ENCODE peak calls at places on chromosomes 4 and X, in four cellular contexts. Y is HCT116, I is K562, W is HepG2. T is an unnamed sample.

GRCh38 chrX:47097018-47097417 is 18.8 kb downstream of the RGN start:
- DNase-seq in Y (no peak), W (no peak), I (no peak), T (no peak)

GRCh38 chr4:113450681-113451080 is 310.9 kb downstream of the CAMK2D start:
- DNase-seq in Y (no peak), W (no peak), I (no peak), T (no peak)

GRCh38 chr4:97987019-97987648 is 156.1 kb downstream of the STPG2 start:
- DNase-seq in W (peak; percentile 4), I (no peak), Y (peak; percentile 44), T (no peak)

GRCh38 chr4:119026662-119027444 is 108.8 kb upstream of the MYOZ2 start:
- DNase-seq in I (no peak), W (no peak), Y (no peak), T (no peak)

GRCh38 chr4:12636191-12636590 is 847.9 kb downstream of the RAB28 start:
- DNase-seq in W (no peak), Y (no peak), I (no peak), T (no peak)

GRCh38 chr4:184598753-184599491 is 50.3 kb downstream of the CASP3 start:
- DNase-seq in Y (no peak), I (no peak), W (no peak), T (no peak)

GRCh38 chr4:189974056-189974455 is 33.4 kb downstream of the FRG1 start:
- DNase-seq in Y (peak; percentile 38), I (peak; percentile 28), W (peak; percentile 15), T (no peak)

GRCh38 chr4:25489221-25489797 is 112.2 kb downstream of the ANAPC4 start:
- DNase-seq in Y (no peak), W (no peak), I (no peak), T (no peak)

GRCh38 chr4:55866973-55867574 is 13.6 kb downstream of the EXOC1 start:
- DNase-seq in I (peak; percentile 35), Y (peak; percentile 51), W (peak; percentile 65), T (no peak)

GRCh38 chrX:132353430-132353829 is 134.2 kb upstream of the RAP2C start:
- DNase-seq in Y (no peak), W (no peak), I (no peak), T (no peak)

GRCh38 chrX:10125248-10125615 is 31.5 kb upstream of the CLCN4 start:
- DNase-seq in W (no peak), I (no peak), Y (no peak), T (no peak)
- TF ChIP-seq POLR2AphosphoS5 in W (no peak), I (no peak), Y (no peak), T (no peak)

DNA sequence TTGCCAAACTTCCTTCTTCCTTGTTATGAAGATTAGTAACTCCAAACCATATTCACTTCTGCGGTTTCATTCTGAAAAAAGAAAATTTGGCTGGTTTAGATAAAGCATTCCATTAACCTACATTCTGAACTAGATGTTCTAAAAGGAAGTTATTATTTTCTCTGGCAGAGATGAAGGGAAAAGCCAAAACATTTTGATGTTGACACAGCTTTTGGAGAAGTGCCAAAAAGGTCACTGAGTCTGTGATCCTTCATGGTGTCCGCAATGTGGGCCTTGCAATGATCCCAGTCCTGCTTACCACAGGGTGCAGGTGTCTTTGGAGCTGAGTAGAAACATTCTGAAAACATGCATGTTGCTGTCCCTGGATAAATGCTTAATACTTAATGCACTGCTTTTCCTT is 36.0 kb downstream of the CXCL8 start:
- DNase-seq in W (peak; percentile 16), Y (no peak), I (no peak), T (peak; percentile 2)
- TF ChIP-seq TCF7L2 in W (no peak), Y (no peak), I (no peak), T (peak; percentile 48)

GRCh38 chr4:122921971-122922876 is at the start of gene NUDT6:
- DNase-seq in Y (no peak), W (peak; percentile 51), I (peak; percentile 67), T (no peak)
- TF ChIP-seq POLR2AphosphoS5 in Y (peak; percentile 80), W (peak; percentile 71), I (no peak), T (peak; percentile 32)

DNA sequence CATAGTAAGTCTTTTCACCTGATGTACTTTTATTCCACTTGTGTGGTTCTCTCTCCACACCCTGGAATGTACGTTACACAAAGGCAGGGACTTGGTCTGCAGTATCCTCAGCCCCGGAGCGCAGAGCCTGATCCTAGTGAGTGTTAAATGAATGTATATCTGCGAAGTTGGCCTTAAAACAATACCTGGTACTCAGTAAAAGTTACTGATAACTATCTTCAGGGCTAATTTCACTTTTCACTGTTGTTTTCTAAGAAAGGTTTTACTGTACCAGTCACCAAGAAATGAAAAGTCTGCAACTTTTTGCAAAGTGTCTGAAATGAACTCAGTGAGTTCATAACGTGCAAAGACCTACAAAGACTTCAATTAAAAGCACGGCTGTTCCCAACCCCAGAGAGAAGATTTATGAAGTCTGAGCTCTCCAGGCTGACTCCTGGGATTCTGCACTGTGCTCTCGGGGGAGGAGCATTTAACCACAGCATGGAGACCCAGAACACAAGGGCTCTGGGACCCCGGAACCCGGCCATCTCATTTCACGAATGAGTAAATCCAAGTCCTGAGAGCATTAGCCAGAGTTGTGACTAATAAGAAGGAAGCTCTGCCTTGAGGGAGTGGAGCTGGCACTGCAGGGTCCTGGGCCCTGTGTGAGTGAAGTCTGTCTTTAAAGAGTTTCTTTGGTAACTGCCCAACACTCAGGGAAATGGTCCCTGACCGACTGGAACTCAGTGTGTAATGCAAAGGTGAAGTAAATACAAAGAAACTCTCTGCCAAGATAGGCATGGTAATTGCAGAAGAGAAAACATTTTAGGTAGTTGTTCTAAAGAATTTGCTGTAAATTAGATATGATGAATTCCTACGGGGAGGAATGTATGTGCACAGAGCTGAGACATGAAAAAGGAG is 165.8 kb downstream of the NSUN7 start:
- DNase-seq in I (no peak), Y (no peak), W (no peak), T (no peak)
- TF ChIP-seq TCF7L2 in I (no peak), Y (no peak), W (no peak), T (no peak)

DNA sequence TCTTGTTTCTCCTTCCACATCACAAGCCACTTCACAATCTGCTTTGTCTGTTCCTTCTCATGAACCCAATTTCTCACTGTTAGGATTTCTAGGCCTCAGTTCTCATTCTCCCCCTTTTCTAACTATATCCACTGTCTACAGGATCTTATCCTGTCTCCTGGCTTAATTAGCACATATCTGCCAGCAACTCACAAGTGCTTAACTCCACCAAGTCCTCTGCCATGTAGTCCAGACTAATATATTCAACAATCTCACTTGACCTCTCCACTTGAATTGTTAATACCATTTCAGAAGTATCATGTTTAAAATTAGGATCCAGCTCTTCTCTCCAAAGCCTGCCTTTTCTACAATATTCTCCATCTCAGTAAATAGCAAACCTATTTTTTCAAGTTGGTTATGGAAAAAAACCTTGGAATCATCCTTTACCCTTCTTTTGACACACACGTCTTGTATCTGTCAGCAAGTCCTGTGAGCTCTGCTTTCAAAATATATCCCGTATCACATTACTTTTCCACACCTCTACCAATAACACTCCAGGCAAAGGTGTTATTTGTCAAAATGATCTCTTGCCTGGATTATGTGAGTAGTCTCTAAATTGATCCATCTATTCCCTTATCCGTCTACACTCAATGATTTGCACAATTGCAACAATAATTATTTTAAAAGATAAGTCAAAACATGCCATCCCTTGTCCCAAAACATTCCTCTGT is 127.2 kb upstream of the SLIT2 start:
- DNase-seq in Y (no peak), I (no peak), W (no peak), T (no peak)
- TF ChIP-seq POLR2AphosphoS5 in Y (no peak), I (no peak), W (no peak), T (no peak)

GRCh38 chr4:77734928-77735327 is 84.2 kb downstream of the CNOT6L start:
- DNase-seq in W (peak; percentile 71), I (peak; percentile 8), Y (no peak), T (peak; percentile 4)
- TF ChIP-seq TCF7L2 in W (no peak), I (no peak), Y (no peak), T (no peak)

DNA sequence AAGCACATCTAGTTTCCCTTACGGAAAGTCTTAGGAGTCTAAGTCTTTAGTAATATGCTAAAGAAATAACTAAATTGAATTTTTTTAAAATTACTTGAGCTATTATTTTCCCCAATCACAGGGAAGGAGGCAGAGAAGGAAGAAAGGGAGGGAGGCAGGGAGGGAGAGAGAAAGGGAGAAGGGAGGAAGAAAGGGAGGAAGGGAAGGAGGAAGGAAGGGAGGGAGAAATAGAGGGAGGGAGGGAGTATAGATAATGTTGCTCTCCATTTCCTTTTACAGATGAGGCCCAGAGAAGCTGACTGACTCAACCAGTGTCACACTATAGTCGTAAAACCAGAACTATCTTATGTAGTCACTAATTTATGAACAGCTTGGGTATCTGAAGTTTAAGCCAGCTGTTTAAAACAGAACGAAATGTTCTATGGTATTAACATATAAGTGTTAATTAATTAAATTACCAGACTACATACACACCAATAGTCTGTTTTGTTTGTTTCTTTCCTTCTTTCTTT is 14.6 kb downstream of the SH3RF1 start:
- DNase-seq in I (no peak), W (no peak), Y (no peak), T (no peak)
- TF ChIP-seq POLR2AphosphoS5 in I (no peak), W (no peak), Y (no peak), T (no peak)

GRCh38 chr4:24279911-24280375 is 304.4 kb downstream of the DHX15 start:
- DNase-seq in W (no peak), Y (no peak), I (no peak), T (no peak)

GRCh38 chr4:24278693-24279092 is 305.7 kb downstream of the DHX15 start:
- DNase-seq in Y (no peak), W (no peak), I (no peak), T (no peak)

GRCh38 chr4:24279492-24279891 is 304.9 kb downstream of the DHX15 start:
- DNase-seq in W (no peak), I (no peak), Y (no peak), T (no peak)

GRCh38 chr4:24273148-24273547 is 311.2 kb downstream of the DHX15 start:
- DNase-seq in I (no peak), Y (no peak), W (no peak), T (no peak)

DNA sequence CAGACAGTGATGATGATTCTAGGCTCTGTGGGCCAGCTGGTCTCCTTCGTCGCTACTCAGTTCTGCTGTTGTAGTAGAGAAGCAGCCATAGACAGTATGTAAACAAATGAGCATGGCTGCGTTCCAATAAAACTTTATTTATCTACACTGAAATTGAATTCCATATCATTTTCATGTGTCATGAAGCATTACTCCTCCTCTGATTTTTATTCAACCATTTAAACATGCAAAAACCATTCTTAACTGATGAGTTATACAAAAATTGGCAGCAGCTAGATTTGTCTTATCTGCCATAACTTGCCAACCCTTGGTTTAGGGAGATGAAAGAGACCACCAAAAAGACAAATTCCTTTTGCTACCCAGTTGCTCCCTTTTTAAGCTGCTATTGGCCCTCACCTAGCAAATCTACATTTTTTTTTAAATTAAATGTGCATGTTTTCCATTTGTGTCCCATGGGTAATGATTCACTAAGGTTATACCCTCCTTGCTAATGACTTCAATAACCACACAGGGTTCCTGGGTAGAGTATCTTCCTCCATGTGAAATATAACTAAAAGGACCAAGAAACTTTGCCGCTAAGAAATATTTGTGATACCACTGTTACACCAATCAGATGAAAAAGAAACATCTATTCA is 309.8 kb downstream of the DHX15 start:
- DNase-seq in I (no peak), W (no peak), Y (no peak), T (no peak)
- TF ChIP-seq TCF7L2 in I (no peak), W (no peak), Y (no peak), T (no peak)

GRCh38 chr4:53672873-53673272 is 81.6 kb upstream of the LNX1 start:
- DNase-seq in W (no peak), I (no peak), Y (no peak), T (no peak)

GRCh38 chr4:53676402-53676871 is 85.2 kb upstream of the LNX1 start:
- DNase-seq in I (no peak), Y (no peak), W (no peak), T (no peak)

GRCh38 chr4:53674891-53675290 is 83.6 kb upstream of the LNX1 start:
- DNase-seq in I (no peak), W (no peak), Y (no peak), T (no peak)

GRCh38 chr4:53671757-53672156 is 80.5 kb upstream of the LNX1 start:
- DNase-seq in W (no peak), I (no peak), Y (no peak), T (no peak)
- TF ChIP-seq POLR2AphosphoS5 in W (no peak), I (no peak), Y (no peak), T (no peak)

GRCh38 chr4:111043286-111043685 is 420.4 kb upstream of the PITX2 start:
- DNase-seq in Y (no peak), I (no peak), W (no peak), T (no peak)
- TF ChIP-seq TCF7L2 in Y (no peak), I (no peak), W (no peak), T (no peak)